ENCODE peak calls at places on chromosome 3, in six cellular contexts. One of them, this sample, is unnamed.

GRCh38 chr3:127536818-127537810 is 53.4 kb downstream of the TPRA1 start:
- DNase-seq in RWPE1: no peak
- DNase-seq in neural crest cell: peak
- DNase-seq in CD8-positive, alpha-beta T cell: no peak
- DNase-seq in body of pancreas: no peak
- DNase-seq in GM12865: no peak
- DNase-seq in this sample: no peak

GRCh38 chr3:157026091-157026490 is 133.9 kb downstream of the CCNL1 start:
- DNase-seq in RWPE1: peak
- DNase-seq in neural crest cell: no peak
- DNase-seq in CD8-positive, alpha-beta T cell: no peak
- DNase-seq in body of pancreas: no peak
- DNase-seq in GM12865: no peak
- DNase-seq in this sample: no peak

GRCh38 chr3:8446845-8447244 is 54.8 kb upstream of the LMCD1 start:
- DNase-seq in RWPE1: no peak
- DNase-seq in neural crest cell: no peak
- DNase-seq in CD8-positive, alpha-beta T cell: no peak
- DNase-seq in body of pancreas: no peak
- DNase-seq in GM12865: no peak
- DNase-seq in this sample: no peak

GRCh38 chr3:156323466-156323865 is 203.1 kb downstream of the KCNAB1 start:
- DNase-seq in RWPE1: peak
- DNase-seq in neural crest cell: no peak
- DNase-seq in CD8-positive, alpha-beta T cell: no peak
- DNase-seq in body of pancreas: no peak
- DNase-seq in GM12865: no peak
- DNase-seq in this sample: no peak

GRCh38 chr3:130707914-130708601 is 38.6 kb downstream of the PIK3R4 start:
- DNase-seq in RWPE1: no peak
- DNase-seq in neural crest cell: no peak
- DNase-seq in CD8-positive, alpha-beta T cell: no peak
- DNase-seq in body of pancreas: no peak
- DNase-seq in GM12865: no peak
- DNase-seq in this sample: no peak

GRCh38 chr3:39752751-39753150 is 56.7 kb upstream of the MYRIP start:
- DNase-seq in RWPE1: no peak
- DNase-seq in neural crest cell: no peak
- DNase-seq in CD8-positive, alpha-beta T cell: no peak
- DNase-seq in body of pancreas: no peak
- DNase-seq in GM12865: no peak
- DNase-seq in this sample: no peak

GRCh38 chr3:183360971-183361624 is 67.3 kb downstream of the MCF2L2 start:
- DNase-seq in RWPE1: no peak
- DNase-seq in neural crest cell: no peak
- DNase-seq in CD8-positive, alpha-beta T cell: no peak
- DNase-seq in body of pancreas: no peak
- DNase-seq in GM12865: no peak
- DNase-seq in this sample: no peak

GRCh38 chr3:19947549-19948071 is 713 bp downstream of the RAB5A start:
- DNase-seq in RWPE1: peak
- DNase-seq in neural crest cell: peak
- DNase-seq in CD8-positive, alpha-beta T cell: peak
- DNase-seq in body of pancreas: peak
- DNase-seq in GM12865: peak
- DNase-seq in this sample: peak

GRCh38 chr3:73768594-73769308 is 144.0 kb upstream of the PDZRN3 start:
- DNase-seq in RWPE1: no peak
- DNase-seq in neural crest cell: no peak
- DNase-seq in CD8-positive, alpha-beta T cell: no peak
- DNase-seq in body of pancreas: no peak
- DNase-seq in GM12865: no peak
- DNase-seq in this sample: no peak

GRCh38 chr3:107574650-107575049 is 51.9 kb downstream of the BBX start:
- DNase-seq in RWPE1: peak
- DNase-seq in neural crest cell: no peak
- DNase-seq in CD8-positive, alpha-beta T cell: no peak
- DNase-seq in body of pancreas: no peak
- DNase-seq in GM12865: peak
- DNase-seq in this sample: peak

GRCh38 chr3:9916346-9916733 is 558 bp upstream of the IL17RC start:
- DNase-seq in RWPE1: no peak
- DNase-seq in neural crest cell: no peak
- DNase-seq in CD8-positive, alpha-beta T cell: no peak
- DNase-seq in body of pancreas: peak
- DNase-seq in GM12865: no peak
- DNase-seq in this sample: no peak

GRCh38 chr3:197454014-197454413 is 101.8 kb downstream of the BDH1 start:
- DNase-seq in RWPE1: no peak
- DNase-seq in neural crest cell: no peak
- DNase-seq in CD8-positive, alpha-beta T cell: no peak
- DNase-seq in body of pancreas: no peak
- DNase-seq in GM12865: peak
- DNase-seq in this sample: peak
- TF ChIP-seq CTCF in RWPE1: no peak
- TF ChIP-seq CTCF in neural crest cell: no peak
- TF ChIP-seq CTCF in CD8-positive, alpha-beta T cell: no peak
- TF ChIP-seq CTCF in body of pancreas: peak
- TF ChIP-seq CTCF in GM12865: peak
- TF ChIP-seq CTCF in this sample: peak

GRCh38 chr3:123745184-123745855 is 138.8 kb downstream of the MYLK start:
- DNase-seq in RWPE1: no peak
- DNase-seq in neural crest cell: no peak
- DNase-seq in CD8-positive, alpha-beta T cell: no peak
- DNase-seq in body of pancreas: no peak
- DNase-seq in GM12865: no peak
- DNase-seq in this sample: no peak
- TF ChIP-seq CTCF in RWPE1: no peak
- TF ChIP-seq CTCF in neural crest cell: peak
- TF ChIP-seq CTCF in CD8-positive, alpha-beta T cell: no peak
- TF ChIP-seq CTCF in body of pancreas: peak
- TF ChIP-seq CTCF in GM12865: no peak
- TF ChIP-seq CTCF in this sample: peak

GRCh38 chr3:65914032-65914739 is 124.5 kb downstream of the MAGI1 start:
- DNase-seq in RWPE1: no peak
- DNase-seq in neural crest cell: no peak
- DNase-seq in CD8-positive, alpha-beta T cell: no peak
- DNase-seq in body of pancreas: no peak
- DNase-seq in GM12865: no peak
- DNase-seq in this sample: peak
- TF ChIP-seq CTCF in RWPE1: no peak
- TF ChIP-seq CTCF in neural crest cell: no peak
- TF ChIP-seq CTCF in CD8-positive, alpha-beta T cell: no peak
- TF ChIP-seq CTCF in body of pancreas: peak
- TF ChIP-seq CTCF in GM12865: no peak
- TF ChIP-seq CTCF in this sample: peak

DNA sequence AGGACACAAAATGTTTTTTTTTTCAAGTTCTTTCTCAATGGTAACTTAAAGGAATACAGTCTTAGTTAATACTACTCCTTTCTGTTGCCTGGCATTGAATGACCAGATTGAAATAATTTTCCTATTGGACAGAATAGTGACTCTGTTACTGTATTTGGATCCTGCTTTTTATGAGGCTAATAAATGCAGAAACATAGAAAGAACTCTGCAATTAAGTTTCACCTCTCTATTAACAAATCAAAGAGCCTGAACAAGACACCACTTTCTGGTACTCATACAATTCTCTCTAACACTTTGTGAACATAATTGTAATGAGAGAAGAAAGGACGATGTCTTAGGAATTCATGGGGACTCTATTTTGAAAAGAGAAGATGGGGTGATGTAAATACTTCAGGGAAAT is 308.4 kb upstream of the ROBO2 start:
- DNase-seq in RWPE1: no peak
- DNase-seq in neural crest cell: no peak
- DNase-seq in CD8-positive, alpha-beta T cell: no peak
- DNase-seq in body of pancreas: no peak
- DNase-seq in GM12865: no peak
- DNase-seq in this sample: no peak
- TF ChIP-seq CTCF in RWPE1: no peak
- TF ChIP-seq CTCF in neural crest cell: no peak
- TF ChIP-seq CTCF in CD8-positive, alpha-beta T cell: no peak
- TF ChIP-seq CTCF in body of pancreas: no peak
- TF ChIP-seq CTCF in GM12865: no peak
- TF ChIP-seq CTCF in this sample: no peak

DNA sequence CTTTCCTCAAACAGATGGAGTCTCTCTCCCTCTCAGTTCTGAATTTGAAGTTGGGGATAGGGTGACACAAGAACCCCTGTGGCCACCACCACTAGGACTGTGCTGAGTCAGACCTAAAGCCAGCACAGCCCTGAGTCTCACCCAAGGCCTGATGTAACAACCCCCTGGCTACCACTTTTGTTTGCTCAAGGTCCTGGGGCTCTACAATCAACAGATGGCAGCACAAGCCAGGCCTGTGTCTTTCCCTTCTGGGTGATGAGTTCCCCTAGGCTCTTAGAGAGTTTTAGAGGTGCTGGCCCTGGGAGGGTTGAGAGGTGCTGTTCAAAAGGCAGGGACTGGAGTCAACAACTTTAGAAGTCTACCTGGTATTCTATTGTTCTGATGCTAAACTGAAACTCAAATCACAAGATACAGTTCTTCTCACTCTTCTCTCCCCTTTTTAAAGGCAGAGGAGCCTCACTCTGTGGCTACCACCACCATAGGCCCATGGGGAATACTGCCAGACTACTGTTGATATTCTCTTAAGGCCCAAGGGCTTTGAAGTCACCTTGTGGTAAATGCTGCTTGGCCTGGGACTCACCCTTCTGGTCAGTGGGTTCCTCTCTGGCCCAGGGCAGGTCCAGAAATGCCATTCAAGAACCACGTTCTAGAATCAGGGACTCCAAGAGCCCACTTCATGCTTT is 6.5 kb downstream of the OR5K4 start:
- DNase-seq in RWPE1: no peak
- DNase-seq in neural crest cell: no peak
- DNase-seq in CD8-positive, alpha-beta T cell: no peak
- DNase-seq in body of pancreas: no peak
- DNase-seq in GM12865: peak
- DNase-seq in this sample: peak
- TF ChIP-seq CTCF in RWPE1: no peak
- TF ChIP-seq CTCF in neural crest cell: no peak
- TF ChIP-seq CTCF in CD8-positive, alpha-beta T cell: no peak
- TF ChIP-seq CTCF in body of pancreas: no peak
- TF ChIP-seq CTCF in GM12865: peak
- TF ChIP-seq CTCF in this sample: no peak